ENCODE peak calls at places on chromosomes 13 and 19, in seven cellular contexts. K, X, E, Q, I, B and N are unnamed samples. For H3K9me3, the result is how much of the 10 kb centered on the place peaks cover.

GRCh38 chr13:41502676-41503075 is 45.3 kb downstream of the RGCC start:
- DNase-seq in B (no peak), I (no peak), X (no peak), Q (no peak), E (no peak), K (no peak), N (no peak)

GRCh38 chr19:39845621-39846175 is 481 bp downstream of the FBL start:
- DNase-seq in E (no peak), I (no peak), B (peak), Q (no peak), X (peak), K (no peak), N (no peak)

GRCh38 chr19:14786421-14786851 is 8.1 kb upstream of the ADGRE2 start:
- DNase-seq in B (peak), E (no peak), X (peak), Q (no peak), K (no peak), I (peak), N (no peak)

GRCh38 chr13:93865235-93865634 is 614.2 kb downstream of the DCT start:
- DNase-seq in K (no peak), Q (no peak), E (no peak), I (no peak), B (no peak), X (no peak), N (no peak)

GRCh38 chr13:40057228-40057627 is 401.8 kb downstream of the COG6 start:
- DNase-seq in X (no peak), E (no peak), Q (no peak), K (no peak), I (no peak), B (no peak), N (no peak)

GRCh38 chr13:109145631-109146030 is 516.2 kb downstream of the MYO16 start:
- DNase-seq in K (peak), Q (peak), I (peak), B (no peak), X (peak), E (no peak), N (no peak)

GRCh38 chr19:51470966-51471365 is 7.4 kb upstream of the CEACAM18 start:
- DNase-seq in I (no peak), K (no peak), Q (no peak), X (no peak), E (no peak), B (no peak), N (no peak)

GRCh38 chr19:17127671-17128070 is 52.1 kb downstream of the MYO9B start:
- DNase-seq in Q (no peak), X (no peak), K (no peak), E (no peak), B (no peak), I (no peak), N (no peak)

GRCh38 chr13:113142876-113143275 is 15.6 kb upstream of the PROZ start:
- DNase-seq in X (no peak), I (peak), E (no peak), B (no peak), K (no peak), Q (no peak), N (no peak)

DNA sequence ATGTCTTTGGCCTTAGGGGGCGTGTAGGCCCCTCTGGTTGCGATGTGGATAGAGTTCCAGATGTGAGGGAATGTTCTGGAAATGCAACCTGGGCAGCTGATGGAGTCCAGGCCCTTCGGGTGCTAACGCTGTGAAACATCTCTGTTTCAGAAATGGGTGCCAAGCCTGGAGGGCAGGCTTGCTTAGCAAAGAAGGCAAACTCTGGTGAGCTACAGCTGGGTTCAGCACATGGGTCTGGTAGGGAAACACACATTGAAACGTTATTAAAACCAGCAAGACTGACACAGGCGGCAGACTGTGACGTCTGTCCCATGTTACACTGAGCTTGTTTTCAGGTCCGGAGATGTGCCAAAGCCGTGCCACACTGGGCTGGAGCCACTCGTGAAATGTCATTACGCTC is 8.6 kb upstream of the CDC16 start:
- DNase-seq in E (no peak), X (no peak), Q (peak), I (no peak), K (no peak), B (no peak), N (no peak)
- H3K9me3 ChIP-seq in E (under half), X (under half), Q (under half), I (under half), K (under half), B (under half), N (under half)

DNA sequence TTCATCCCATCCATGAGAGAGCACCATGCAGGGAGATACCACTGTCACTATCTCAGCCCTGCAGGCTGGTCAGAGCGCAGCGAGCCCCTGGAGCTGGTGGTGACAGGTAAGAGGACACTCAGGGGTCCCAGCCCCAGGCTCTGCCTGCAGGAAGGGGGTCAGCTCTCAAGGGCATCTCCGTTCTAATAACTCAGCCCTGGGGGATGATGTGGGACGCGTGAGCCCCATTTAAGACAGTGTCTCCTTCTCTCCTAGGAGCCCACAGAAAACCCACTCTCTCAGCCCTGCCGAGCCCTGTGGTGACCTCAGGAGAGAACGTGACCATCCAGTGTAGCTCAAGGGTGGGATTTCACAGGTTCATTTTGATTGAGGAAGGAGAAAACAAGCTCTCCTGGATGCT is 15.5 kb upstream of the KIR3DL3 start:
- DNase-seq in I (no peak), B (no peak), X (no peak), Q (no peak), E (no peak), K (no peak), N (no peak)
- H3K9me3 ChIP-seq in I (under half), B (under half), X (under half), Q (under half), E (under half), K (under half), N (under half)

GRCh38 chr19:9348671-9349070 is 14.1 kb upstream of the ZNF177 start:
- DNase-seq in Q (no peak), E (no peak), B (no peak), K (no peak), X (no peak), I (no peak), N (no peak)

GRCh38 chr19:9345005-9345404 is 17.8 kb upstream of the ZNF177 start:
- DNase-seq in E (no peak), K (no peak), B (no peak), X (no peak), I (no peak), Q (no peak), N (no peak)

GRCh38 chr19:9348253-9348652 is 14.6 kb upstream of the ZNF177 start:
- DNase-seq in E (no peak), X (no peak), I (no peak), B (no peak), Q (no peak), K (no peak), N (no peak)

DNA sequence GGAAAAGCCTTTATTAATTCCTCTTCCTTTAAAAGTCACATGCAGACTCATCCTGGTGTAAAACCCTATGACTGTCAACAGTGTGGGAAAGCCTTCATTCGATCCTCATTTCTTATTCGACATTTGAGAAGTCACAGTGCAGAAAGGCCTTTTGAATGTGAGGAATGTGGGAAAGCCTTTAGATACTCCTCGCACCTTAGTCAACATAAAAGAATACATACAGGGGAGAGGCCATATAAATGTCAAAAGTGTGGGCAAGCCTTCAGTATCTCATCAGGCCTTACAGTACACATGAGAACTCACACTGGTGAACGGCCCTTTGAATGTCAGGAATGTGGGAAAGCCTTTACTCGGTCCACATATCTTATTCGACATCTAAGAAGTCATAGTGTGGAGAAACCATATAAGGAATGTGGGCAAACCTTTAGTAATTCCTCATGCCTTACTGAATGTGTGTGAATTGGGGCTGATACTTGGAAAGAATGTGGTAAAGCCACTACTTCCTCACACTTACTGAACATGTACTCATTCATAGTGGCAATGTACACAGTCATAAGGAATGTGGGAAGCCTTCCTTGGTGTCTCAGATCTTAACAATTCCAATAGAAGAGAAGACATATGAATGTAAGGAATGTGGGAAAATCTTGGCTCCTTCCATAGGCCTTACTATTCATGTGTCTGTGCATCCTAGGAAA is 18.8 kb downstream of the ZNF559 start:
- DNase-seq in E (no peak), B (no peak), I (no peak), K (no peak), Q (no peak), X (no peak), N (no peak)
- H3K9me3 ChIP-seq in E (half or more), B (half or more), I (half or more), K (under half), Q (under half), X (under half), N (half or more)

GRCh38 chr19:21423057-21424041 is 26.4 kb downstream of the ZNF493 start:
- DNase-seq in E (no peak), Q (no peak), B (no peak), X (no peak), K (no peak), I (no peak), N (no peak)

GRCh38 chr19:21422244-21422643 is 25.3 kb downstream of the ZNF493 start:
- DNase-seq in E (no peak), X (no peak), I (no peak), K (no peak), B (no peak), Q (no peak), N (no peak)
- H3K9me3 ChIP-seq in E (half or more), X (under half), I (half or more), K (under half), B (under half), Q (under half), N (under half)

GRCh38 chr13:110419946-110420345 is 112.9 kb downstream of the COL4A2 start:
- DNase-seq in I (no peak), K (no peak), B (no peak), X (no peak), Q (no peak), E (no peak), N (no peak)
- H3K9me3 ChIP-seq in I (under half), K (under half), B (under half), X (under half), Q (under half), E (under half), N (under half)

DNA sequence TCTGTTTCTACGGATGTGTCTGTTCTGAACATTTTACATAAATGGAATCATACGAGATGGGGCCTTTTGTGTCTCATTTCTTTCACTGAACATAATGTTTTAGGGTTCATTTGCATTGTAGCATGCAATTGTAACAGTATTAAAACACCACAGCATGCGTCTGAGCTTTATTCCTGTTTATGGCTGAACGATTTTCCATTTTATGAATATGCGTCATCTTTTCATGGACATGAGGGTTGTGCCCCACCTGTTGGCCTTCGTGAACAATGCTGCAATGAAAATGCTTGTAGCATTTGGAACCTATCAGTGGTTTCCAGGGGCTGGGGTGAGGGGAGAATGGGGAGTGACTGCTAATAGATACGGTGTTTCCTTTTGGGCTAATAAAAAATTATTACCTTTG is 5.1 kb downstream of the OR10H1 start:
- DNase-seq in Q (no peak), K (peak), E (no peak), I (no peak), X (no peak), B (peak), N (no peak)
- H3K9me3 ChIP-seq in Q (under half), K (under half), E (under half), I (under half), X (under half), B (under half), N (under half)

GRCh38 chr19:57974434-57974833 is at the start of gene C19orf18:
- DNase-seq in I (no peak), K (no peak), E (no peak), Q (no peak), B (no peak), X (no peak), N (no peak)
- H3K9me3 ChIP-seq in I (half or more), K (under half), E (half or more), Q (under half), B (half or more), X (under half), N (half or more)

DNA sequence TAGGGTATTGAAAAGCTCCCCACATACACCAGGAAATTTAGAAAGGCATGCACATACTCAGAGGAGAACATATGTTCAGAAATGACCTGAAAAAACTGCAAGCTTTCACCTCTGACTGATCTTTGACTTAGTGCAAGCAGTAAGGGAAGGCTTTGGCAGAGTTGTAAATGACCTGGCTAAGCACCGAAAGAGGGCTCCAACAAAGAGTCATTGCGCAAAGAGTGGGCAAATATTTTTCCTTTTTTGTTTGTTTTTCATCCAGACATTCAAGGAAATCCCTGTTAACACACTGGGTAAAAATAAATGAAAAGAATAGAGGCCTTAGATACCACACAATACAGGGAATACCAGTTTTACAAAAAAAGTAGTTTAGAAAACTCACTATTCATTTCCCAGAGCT is 5.2 kb upstream of the ZNF233 start:
- DNase-seq in Q (no peak), I (no peak), E (no peak), X (no peak), B (no peak), K (no peak), N (no peak)
- H3K9me3 ChIP-seq in Q (under half), I (half or more), E (half or more), X (under half), B (half or more), K (under half), N (under half)

GRCh38 chr13:33446821-33447481 is 161.4 kb upstream of the STARD13 start:
- DNase-seq in X (no peak), Q (no peak), E (no peak), I (peak), K (no peak), B (no peak), N (no peak)
- H3K9me3 ChIP-seq in X (under half), Q (under half), E (under half), I (under half), K (under half), B (under half), N (under half)